ENCODE peak calls at places on chromosomes 5 and 9, in nine cellular contexts. X, J, U, W, S, L, Z, Y and G are unnamed samples.
A peak's percentile ranks its signal among the peaks of the same experiment; 100 is the strongest.

GRCh38 chr5:135568923-135569360 is 9.8 kb downstream of the CXCL14 start:
- DNase-seq in L (no peak), J (no peak), X (no peak), Y (no peak), W (no peak), Z (no peak), U (no peak), S (no peak), G (no peak)

GRCh38 chr5:53126514-53126913 is 17.0 kb upstream of the MOCS2 start:
- DNase-seq in U (no peak), L (no peak), Z (peak; percentile 81), S (no peak), X (peak; percentile 56), Y (no peak), J (no peak), W (no peak), G (no peak)

GRCh38 chr9:93958875-93959682 is 3.9 kb upstream of the BARX1 start:
- DNase-seq in Y (no peak), S (no peak), Z (peak; percentile 7), W (no peak), L (no peak), U (no peak), X (no peak), J (no peak), G (no peak)

GRCh38 chr5:36027711-36028110 is 36.5 kb upstream of the UGT3A1 start:
- DNase-seq in Z (no peak), J (no peak), X (no peak), Y (no peak), U (no peak), L (no peak), S (no peak), W (no peak), G (no peak)

GRCh38 chr9:3876553-3876952 is 350.8 kb upstream of the RFX3 start:
- DNase-seq in Y (no peak), W (no peak), Z (no peak), S (no peak), L (no peak), U (no peak), X (no peak), J (no peak), G (no peak)

GRCh38 chr9:108549184-108549583 is 306.6 kb downstream of the ACTL7B start:
- DNase-seq in Y (no peak), S (no peak), Z (peak; percentile 23), L (no peak), X (peak; percentile 91), U (no peak), W (no peak), J (no peak), G (no peak)

GRCh38 chr5:87184544-87184943 is 83.1 kb upstream of the RASA1 start:
- DNase-seq in S (no peak), X (no peak), Y (no peak), W (no peak), J (no peak), L (no peak), Z (no peak), U (no peak), G (no peak)

GRCh38 chr9:33661186-33661585 is 134.2 kb upstream of the PRSS3 start:
- DNase-seq in Y (no peak), S (no peak), J (no peak), Z (no peak), X (no peak), W (no peak), U (no peak), L (no peak), G (no peak)

GRCh38 chr9:93952784-93953491 is 2.2 kb downstream of the BARX1 start:
- DNase-seq in L (no peak), X (no peak), Y (no peak), S (no peak), J (no peak), U (no peak), Z (no peak), W (no peak), G (no peak)

GRCh38 chr9:117411547-117411946 is 3.3 kb downstream of the ASTN2 start:
- DNase-seq in Y (no peak), W (no peak), S (no peak), L (peak; percentile 78), Z (peak; percentile 6), J (no peak), X (peak; percentile 19), U (no peak), G (no peak)

GRCh38 chr5:6634327-6634713 is 1.1 kb downstream of the SRD5A1 start:
- DNase-seq in J (no peak), S (no peak), L (no peak), Y (no peak), W (no peak), U (no peak), X (no peak), Z (no peak), G (no peak)

GRCh38 chr5:6631441-6631840 is 1.4 kb downstream of the NSUN2 start:
- DNase-seq in W (no peak), X (no peak), Y (no peak), J (no peak), U (no peak), L (no peak), S (no peak), Z (no peak), G (no peak)

GRCh38 chr5:6632931-6633468 is at the start of the genes NSUN2 and SRD5A1:
- DNase-seq in Z (peak; percentile 89), X (peak; percentile 87), S (peak; percentile 97), Y (peak; percentile 93), W (peak; percentile 66), L (peak; percentile 92), U (peak; percentile 93), J (peak; percentile 93), G (peak; percentile 95)

GRCh38 chr5:6633469-6634326 is 458 bp downstream of the SRD5A1 start:
- DNase-seq in J (peak; percentile 47), U (no peak), Y (peak; percentile 45), S (no peak), L (peak; percentile 71), X (peak; percentile 19), W (no peak), Z (peak; percentile 22), G (no peak)

GRCh38 chr5:6632324-6632930 is 417 bp downstream of the NSUN2 start:
- DNase-seq in W (no peak), Y (no peak), J (peak; percentile 39), L (no peak), X (no peak), U (peak; percentile 36), S (peak; percentile 80), Z (no peak), G (no peak)
- TF ChIP-seq CTCF in W (no peak), Y (no peak), J (no peak), L (no peak), X (peak; percentile 18), U (no peak), S (no peak), Z (peak; percentile 16), G (no peak)

DNA sequence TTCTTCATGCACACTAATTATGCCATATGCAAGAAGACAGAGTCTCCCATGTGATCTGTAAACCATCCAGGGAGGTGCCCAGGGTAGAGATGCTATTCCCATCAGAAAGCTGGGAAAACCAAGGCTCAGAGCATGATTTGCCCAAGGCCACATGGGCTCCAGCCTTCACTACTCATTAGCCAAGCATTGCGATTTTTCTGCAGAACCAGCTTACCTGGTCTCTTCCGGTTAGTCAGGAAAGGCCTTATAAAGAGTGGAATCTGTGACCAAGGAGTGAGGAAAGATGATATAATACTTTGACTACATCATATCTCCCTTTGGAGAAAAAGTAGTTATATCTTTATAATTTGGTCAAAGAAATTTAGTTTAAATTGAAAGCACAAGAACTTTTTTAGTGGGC is 220.1 kb downstream of the ESM1 start:
- DNase-seq in J (no peak), X (no peak), S (no peak), W (no peak), Y (no peak), L (no peak), Z (no peak), U (no peak), G (no peak)
- TF ChIP-seq CTCF in J (no peak), X (no peak), S (no peak), W (no peak), Y (no peak), L (no peak), Z (no peak), U (no peak), G (no peak)

GRCh38 chr5:74334034-74334433 is 306.5 kb downstream of the ENC1 start:
- DNase-seq in S (no peak), L (no peak), W (no peak), Z (no peak), X (no peak), J (no peak), U (no peak), Y (no peak), G (no peak)

GRCh38 chr5:74338101-74338388 is 302.5 kb downstream of the ENC1 start:
- DNase-seq in Z (no peak), W (no peak), J (no peak), L (no peak), Y (no peak), U (no peak), X (no peak), S (no peak), G (no peak)

GRCh38 chr5:74337252-74338100 is 303.1 kb downstream of the ENC1 start:
- DNase-seq in L (no peak), Y (no peak), X (no peak), Z (no peak), J (no peak), U (no peak), S (no peak), W (no peak), G (no peak)

GRCh38 chr5:74334434-74335364 is 305.8 kb downstream of the ENC1 start:
- DNase-seq in X (no peak), W (no peak), S (no peak), U (no peak), L (no peak), Y (no peak), J (no peak), Z (no peak), G (no peak)

GRCh38 chr5:74336286-74336685 is 304.2 kb downstream of the ENC1 start:
- DNase-seq in U (no peak), Z (no peak), X (no peak), J (no peak), S (no peak), W (no peak), L (no peak), Y (no peak), G (no peak)
- TF ChIP-seq CTCF in U (no peak), Z (peak; percentile 12), X (peak; percentile 7), J (no peak), S (no peak), W (no peak), L (no peak), Y (no peak), G (no peak)

DNA sequence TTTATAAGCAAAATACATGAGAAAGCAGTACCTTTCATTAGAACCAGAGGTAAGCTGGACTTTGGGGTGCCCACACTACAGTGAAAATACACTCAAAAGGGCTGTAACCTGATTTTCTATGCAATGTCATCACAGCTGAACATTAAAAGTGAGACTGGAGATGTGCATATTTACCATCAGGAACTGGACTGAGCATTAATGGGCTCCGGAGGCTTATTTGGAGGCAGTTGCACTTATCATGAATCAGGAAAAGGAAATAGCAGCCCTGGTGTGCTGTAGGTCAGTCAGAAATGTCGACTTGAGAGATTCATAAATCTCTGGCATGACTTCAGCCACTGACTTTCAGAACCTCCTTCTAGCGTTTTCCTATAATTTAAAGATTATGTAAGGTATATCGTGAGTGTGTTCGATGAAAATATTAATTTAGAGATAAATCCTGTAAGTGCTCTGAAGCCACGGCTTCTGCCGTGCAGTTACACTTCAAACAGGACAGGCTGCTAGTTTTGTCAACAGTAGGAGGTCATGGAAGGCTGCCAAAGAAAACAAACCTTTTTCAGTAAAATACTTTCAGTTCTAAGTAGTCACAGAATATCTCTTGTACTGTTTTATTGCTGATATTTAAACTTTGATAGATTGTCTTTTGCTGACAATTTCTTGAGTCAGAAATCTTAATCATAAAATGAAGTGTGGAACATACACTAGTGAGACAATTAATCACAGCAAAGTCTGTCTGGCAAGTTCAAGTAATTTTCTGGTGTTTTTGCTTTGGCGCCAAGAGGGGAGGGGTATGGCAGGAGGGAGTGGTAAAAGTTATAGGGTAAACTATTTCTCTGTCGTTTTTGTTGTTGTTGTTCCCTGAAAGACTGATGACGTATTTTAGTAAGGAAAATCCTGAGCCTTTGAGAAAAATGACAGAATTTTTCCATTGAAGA is 939.7 kb downstream of the NR2F1-AS1 start:
- DNase-seq in Z (peak; percentile 66), U (no peak), S (peak; percentile 15), L (no peak), Y (peak; percentile 28), X (peak; percentile 17), J (no peak), W (no peak), G (no peak)
- TF ChIP-seq CTCF in Z (no peak), U (no peak), S (no peak), L (no peak), Y (no peak), X (no peak), J (no peak), W (no peak), G (no peak)